ENCODE peak calls at places on chromosomes 1 and 21, in seven cellular contexts. R is GM23338, V is SK-N-SH, H is GM12878, B is K562, Q is HepG2, O is Panc1. F is an unnamed sample. For H3K36me3, the result is how much of the 10 kb centered on the place peaks cover.

GRCh38 chr1:220318673-220319072 is 46.4 kb upstream of the RAB3GAP2 start:
- DNase-seq in B (no peak), O (no peak), H (no peak), Q (no peak), R (no peak), V (no peak), F (no peak)

GRCh38 chr1:117537291-117537920 is 68.4 kb upstream of the TENT5C start:
- DNase-seq in H (no peak), V (no peak), O (no peak), Q (peak), B (peak), R (peak), F (no peak)

GRCh38 chr1:2405588-2406295 is 6.6 kb downstream of the PEX10 start:
- DNase-seq in R (no peak), B (no peak), O (no peak), Q (no peak), H (no peak), V (no peak), F (no peak)

GRCh38 chr1:27886744-27887143 is 14.4 kb downstream of the THEMIS2 start:
- DNase-seq in O (no peak), H (no peak), B (no peak), R (no peak), V (no peak), Q (no peak), F (no peak)

GRCh38 chr1:84497631-84498278 is 8.4 kb upstream of the SPATA1 start:
- DNase-seq in R (no peak), O (no peak), B (no peak), Q (no peak), V (no peak), H (no peak), F (no peak)

GRCh38 chr1:87951852-87952251 is 623.2 kb downstream of the LMO4 start:
- DNase-seq in O (no peak), R (no peak), B (no peak), V (no peak), H (no peak), Q (no peak), F (no peak)

GRCh38 chr21:32347351-32347750 is 45.5 kb downstream of the URB1 start:
- DNase-seq in B (no peak), H (no peak), V (no peak), R (no peak), O (no peak), Q (no peak), F (no peak)

GRCh38 chr1:214584805-214585766 is 17.9 kb upstream of the CENPF start:
- DNase-seq in O (peak), B (no peak), R (peak), Q (peak), H (no peak), V (no peak), F (peak)

GRCh38 chr1:55894521-55894920 is 679.4 kb upstream of the USP24 start:
- DNase-seq in R (no peak), V (no peak), Q (no peak), B (no peak), O (no peak), H (no peak), F (no peak)

GRCh38 chr1:226154593-226154992 is 31.9 kb downstream of the ACBD3 start:
- DNase-seq in H (no peak), B (no peak), O (no peak), V (no peak), R (no peak), Q (no peak), F (no peak)

GRCh38 chr1:226158457-226158856 is 28.1 kb downstream of the ACBD3 start:
- DNase-seq in B (no peak), V (no peak), H (no peak), Q (no peak), R (no peak), O (no peak), F (no peak)

GRCh38 chr1:226162898-226163297 is 23.6 kb downstream of the ACBD3 start:
- DNase-seq in Q (no peak), B (no peak), O (no peak), V (no peak), R (no peak), H (no peak), F (no peak)

GRCh38 chr1:226157761-226158316 is 28.7 kb downstream of the ACBD3 start:
- DNase-seq in R (no peak), Q (no peak), B (no peak), H (no peak), O (no peak), V (no peak), F (no peak)

GRCh38 chr1:226158983-226159382 is 27.6 kb downstream of the ACBD3 start:
- DNase-seq in Q (no peak), O (no peak), V (no peak), H (no peak), B (no peak), R (no peak), F (no peak)
- H3K36me3 ChIP-seq in Q (under half), O (under half), V (half or more), H (under half), B (half or more), R (under half), F (under half)

GRCh38 chr1:18325151-18325550 is 155.6 kb upstream of the KLHDC7A start:
- DNase-seq in H (no peak), B (no peak), R (no peak), Q (no peak), V (no peak), O (no peak), F (no peak)

GRCh38 chr1:18326171-18326950 is 154.4 kb upstream of the KLHDC7A start:
- DNase-seq in V (no peak), B (no peak), Q (no peak), O (no peak), H (no peak), R (no peak), F (no peak)

GRCh38 chr1:18323259-18323658 is 157.5 kb upstream of the KLHDC7A start:
- DNase-seq in O (no peak), H (no peak), R (no peak), Q (no peak), B (no peak), V (no peak), F (no peak)

GRCh38 chr1:18322353-18323032 is 158.2 kb upstream of the KLHDC7A start:
- DNase-seq in Q (no peak), V (peak), H (no peak), O (no peak), B (peak), R (peak), F (peak)

DNA sequence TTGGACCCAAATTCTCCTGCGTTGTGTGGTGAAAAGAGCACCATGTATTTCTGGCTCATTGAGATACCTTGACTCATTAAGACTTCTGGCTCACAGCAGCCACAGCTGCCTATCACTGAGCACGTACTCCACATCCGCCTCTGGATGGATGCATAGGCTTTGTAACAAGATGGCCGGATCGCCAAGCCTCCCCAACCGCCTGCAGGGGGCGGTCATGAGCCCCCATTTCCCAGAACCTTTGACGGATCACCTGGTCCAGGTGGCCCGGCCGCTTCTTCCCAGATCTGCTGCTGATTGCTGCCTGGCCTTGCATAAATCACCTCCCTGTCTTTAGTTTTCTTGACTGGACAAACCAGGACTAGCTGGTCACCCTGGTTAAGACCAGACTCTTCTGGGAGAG is 156.5 kb upstream of the KLHDC7A start:
- DNase-seq in V (no peak), H (no peak), O (no peak), Q (no peak), R (peak), B (peak), F (no peak)
- TF ChIP-seq REST in V (no peak), H (no peak), O (no peak), Q (no peak), R (no peak), B (no peak), F (no peak)

GRCh38 chr1:39322431-39322830 is 117.9 kb downstream of the MACF1 start:
- DNase-seq in V (no peak), B (no peak), R (no peak), Q (no peak), O (no peak), H (no peak), F (no peak)

GRCh38 chr1:39328110-39328509 is 123.6 kb downstream of the MACF1 start:
- DNase-seq in Q (no peak), R (no peak), B (no peak), V (no peak), H (no peak), O (no peak), F (no peak)

GRCh38 chr1:39331647-39332046 is 127.2 kb downstream of the MACF1 start:
- DNase-seq in O (no peak), H (no peak), Q (no peak), R (no peak), V (no peak), B (no peak), F (no peak)

GRCh38 chr1:39328722-39329121 is 124.2 kb downstream of the MACF1 start:
- DNase-seq in H (no peak), R (no peak), O (no peak), B (no peak), V (no peak), Q (no peak), F (no peak)

DNA sequence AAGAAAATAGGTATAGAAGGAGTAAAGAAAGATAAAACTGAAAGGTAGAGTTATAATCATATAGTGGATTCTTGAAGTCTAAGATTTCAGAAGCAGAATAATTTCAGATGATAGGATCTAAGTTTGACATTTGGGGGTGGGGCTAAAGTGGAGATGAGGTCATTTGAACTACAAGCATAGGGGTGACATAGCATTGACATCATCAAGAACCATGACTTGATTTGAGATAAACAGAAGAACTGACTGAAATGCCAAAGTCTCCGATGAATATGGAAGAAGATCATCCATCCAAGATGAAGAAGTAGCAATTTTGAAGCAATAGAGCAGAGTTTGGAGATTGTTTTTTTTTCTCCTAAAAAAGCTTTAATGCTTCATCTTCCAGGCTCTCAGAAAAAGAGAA is 122.3 kb downstream of the MACF1 start:
- DNase-seq in V (no peak), R (no peak), Q (no peak), O (no peak), H (no peak), B (peak), F (no peak)
- H3K36me3 ChIP-seq in V (half or more), R (under half), Q (under half), O (under half), H (under half), B (half or more), F (under half)

DNA sequence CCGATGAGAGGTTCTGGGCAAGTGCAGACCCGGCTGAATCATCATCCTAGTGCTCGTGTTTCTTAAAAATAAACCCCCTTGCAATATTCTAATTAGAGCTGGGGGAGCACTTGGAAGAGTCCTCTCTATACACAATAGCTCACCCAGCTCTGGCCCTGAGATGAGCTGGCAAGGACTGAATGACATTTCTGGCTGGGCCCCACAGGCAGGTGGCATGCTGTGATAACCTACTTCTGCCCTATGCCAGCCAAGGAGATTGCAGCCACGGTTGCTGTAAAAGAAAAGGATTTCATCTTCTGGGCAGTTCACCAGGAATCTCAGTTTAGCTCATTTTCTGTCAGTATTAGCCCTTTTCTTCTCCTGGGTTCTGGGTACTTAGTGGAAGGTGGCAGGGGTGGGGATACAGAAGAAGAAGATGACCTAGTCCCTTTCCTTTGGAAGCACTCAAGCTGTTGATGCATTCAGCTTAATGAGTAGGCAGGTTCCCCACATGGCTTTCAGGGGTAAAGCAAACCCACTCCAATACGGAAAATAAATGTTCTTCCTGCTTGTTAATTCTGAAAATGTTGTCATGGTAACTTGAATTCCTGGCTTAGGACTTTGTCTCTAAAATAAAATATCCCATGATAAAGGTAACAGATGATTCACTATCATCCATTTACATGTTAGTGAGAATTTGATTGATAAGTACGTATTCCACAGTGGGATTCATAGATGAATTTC is 32.2 kb downstream of the VASH2 start:
- DNase-seq in V (no peak), O (no peak), Q (no peak), B (no peak), H (no peak), R (no peak), F (no peak)
- TF ChIP-seq REST in V (no peak), O (no peak), Q (no peak), B (no peak), H (no peak), R (no peak), F (no peak)

GRCh38 chr1:205613854-205614412 is 17.9 kb downstream of the ELK4 start:
- DNase-seq in R (no peak), O (no peak), V (no peak), H (no peak), B (no peak), Q (no peak), F (no peak)

GRCh38 chr1:205616563-205617293 is 15.1 kb downstream of the ELK4 start:
- DNase-seq in H (no peak), R (no peak), B (no peak), Q (peak), V (no peak), O (no peak), F (no peak)

GRCh38 chr1:205612556-205612955 is 19.3 kb downstream of the ELK4 start:
- DNase-seq in R (no peak), H (no peak), B (no peak), Q (no peak), V (no peak), O (no peak), F (no peak)

GRCh38 chr1:205619376-205619775 is 12.4 kb downstream of the ELK4 start:
- DNase-seq in B (no peak), V (no peak), H (no peak), Q (no peak), O (no peak), R (no peak), F (no peak)

GRCh38 chr1:205615789-205616188 is 16.0 kb downstream of the ELK4 start:
- DNase-seq in R (no peak), Q (no peak), B (no peak), O (no peak), H (no peak), V (no peak), F (no peak)
- H3K36me3 ChIP-seq in R (half or more), Q (under half), B (half or more), O (under half), H (under half), V (half or more), F (under half)

DNA sequence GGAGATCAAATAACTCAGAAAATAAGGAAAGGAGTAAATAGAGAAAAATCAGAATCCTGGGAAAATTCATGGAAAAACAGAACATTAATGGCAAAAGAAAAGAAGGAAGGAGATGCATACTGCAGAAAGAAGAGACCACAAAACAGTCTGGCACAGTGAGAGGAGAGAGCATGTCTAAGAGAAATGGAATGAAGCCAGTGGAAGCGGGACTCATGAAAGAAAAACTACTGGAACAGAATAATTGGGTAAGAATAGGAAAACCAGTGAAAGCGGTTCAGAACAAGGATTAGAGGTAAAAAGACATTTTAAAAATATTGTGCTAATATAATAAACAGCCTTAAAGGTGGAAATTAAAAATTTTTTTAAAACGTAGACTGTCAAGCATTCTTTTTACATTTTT is 93.6 kb upstream of the GREM2 start:
- DNase-seq in R (no peak), O (no peak), Q (no peak), B (no peak), H (no peak), V (no peak), F (no peak)
- TF ChIP-seq REST in R (no peak), O (no peak), Q (no peak), B (no peak), H (no peak), V (no peak), F (no peak)

F was measured in HCT116.